ENCODE peak calls at places on chromosomes 16 and 17, in eight cellular contexts. Z is body of pancreas, R is lung, D is AG04450, A is psoas muscle, Q is fibroblast of lung, M is right lobe of liver, T is heart left ventricle. H is an unnamed sample.

GRCh38 chr17:29645516-29646051 is 22.9 kb upstream of the CORO6 start:
- DNase-seq in Z (peak), M (no peak), D (peak), T (peak), Q (peak), A (peak), R (peak), H (no peak)

GRCh38 chr16:71796501-71796900 is 12.1 kb downstream of the AP1G1 start:
- DNase-seq in A (no peak), R (no peak), Q (peak), T (no peak), M (no peak), D (no peak), Z (no peak), H (no peak)

GRCh38 chr17:45384047-45384799 is 48.4 kb downstream of the ARHGAP27 start:
- DNase-seq in D (no peak), Q (peak), R (no peak), T (no peak), A (no peak), Z (no peak), M (no peak), H (no peak)

GRCh38 chr17:79607941-79608728 is 2.7 kb downstream of the RBFOX3 start:
- DNase-seq in Z (peak), T (peak), M (no peak), Q (peak), R (no peak), A (no peak), D (no peak), H (peak)

GRCh38 chr17:39018267-39019134 is 51.3 kb upstream of the FBXO47 start:
- DNase-seq in Z (no peak), A (no peak), T (no peak), R (no peak), M (no peak), D (no peak), Q (no peak), H (no peak)

GRCh38 chr16:3950343-3951193 is 70.1 kb upstream of the CREBBP start:
- DNase-seq in R (peak), Z (peak), Q (peak), M (no peak), A (peak), T (peak), D (peak), H (no peak)

GRCh38 chr16:22424161-22424937 is 49.9 kb upstream of the CDR2 start:
- DNase-seq in Z (peak), M (no peak), A (peak), T (no peak), Q (peak), D (no peak), R (no peak), H (no peak)

GRCh38 chr16:28212532-28212873 is 738 bp upstream of the XPO6 start:
- DNase-seq in M (no peak), T (no peak), D (no peak), R (no peak), Q (peak), A (no peak), Z (no peak), H (no peak)

GRCh38 chr16:89330177-89330856 is 112.8 kb downstream of the ZNF778 start:
- DNase-seq in D (no peak), A (no peak), Q (peak), M (peak), T (peak), Z (peak), R (no peak), H (no peak)

GRCh38 chr17:35732806-35733136 is 1.3 kb downstream of the RASL10B start:
- DNase-seq in Q (no peak), R (no peak), M (no peak), D (no peak), T (no peak), A (no peak), Z (no peak), H (no peak)

GRCh38 chr16:21083729-21084268 is 66.8 kb downstream of the DNAH3 start:
- DNase-seq in T (peak), D (no peak), Z (peak), R (peak), A (peak), M (peak), Q (peak), H (peak)

GRCh38 chr17:28530250-28530649 is 22.2 kb downstream of the UNC119 start:
- DNase-seq in Z (no peak), M (no peak), R (no peak), Q (no peak), T (no peak), D (no peak), A (no peak), H (no peak)

GRCh38 chr17:37294888-37295287 is 80.9 kb upstream of the C17orf78 start:
- DNase-seq in T (no peak), A (no peak), Z (no peak), D (no peak), R (no peak), Q (no peak), M (no peak), H (no peak)

GRCh38 chr16:12158428-12158827 is 181.9 kb downstream of the SNX29 start:
- DNase-seq in T (no peak), Q (peak), D (no peak), R (no peak), A (peak), Z (no peak), M (no peak), H (no peak)

GRCh38 chr16:963913-964695 is 6.7 kb downstream of the LMF1 start:
- DNase-seq in D (no peak), Q (peak), M (no peak), A (no peak), T (no peak), Z (no peak), R (no peak), H (no peak)

GRCh38 chr16:86494565-86495356 is 15.6 kb upstream of the FOXF1 start:
- DNase-seq in Z (no peak), R (no peak), D (no peak), A (no peak), Q (no peak), M (peak), T (no peak), H (no peak)

GRCh38 chr17:38562903-38563302 is 42.8 kb downstream of the SRCIN1 start:
- DNase-seq in D (no peak), M (no peak), R (no peak), Q (no peak), T (no peak), A (no peak), Z (no peak), H (no peak)

GRCh38 chr17:48068491-48068961 is 20.4 kb downstream of the NFE2L1 start:
- DNase-seq in D (no peak), M (no peak), Z (no peak), R (no peak), A (no peak), Q (peak), T (no peak), H (peak)

GRCh38 chr17:80859004-80859941 is 132.4 kb upstream of the CHMP6 start:
- DNase-seq in M (peak), A (peak), Z (peak), T (peak), R (peak), Q (peak), D (peak), H (no peak)

GRCh38 chr16:83831451-83831987 is 23.7 kb downstream of the HSBP1 start:
- DNase-seq in R (no peak), A (no peak), D (no peak), M (no peak), Z (no peak), T (no peak), Q (no peak), H (no peak)

GRCh38 chr16:27784351-27785306 is 234.7 kb downstream of the KATNIP start:
- DNase-seq in M (no peak), R (no peak), Q (no peak), T (no peak), D (no peak), Z (no peak), A (no peak), H (no peak)

GRCh38 chr17:73069846-73070245 is 22.6 kb downstream of the SLC39A11 start:
- DNase-seq in T (no peak), D (no peak), R (no peak), Q (no peak), Z (no peak), A (no peak), M (no peak), H (no peak)

GRCh38 chr16:2457267-2457666 is 2.6 kb upstream of the TEDC2 start:
- DNase-seq in A (no peak), M (no peak), Q (no peak), R (no peak), D (no peak), Z (no peak), T (no peak), H (no peak)

GRCh38 chr17:3925684-3926537 is 9.6 kb upstream of the P2RX1 start:
- DNase-seq in A (no peak), R (no peak), Q (no peak), Z (no peak), T (no peak), M (no peak), D (no peak), H (no peak)

GRCh38 chr17:60964160-60964559 is 286.5 kb downstream of the BCAS3 start:
- DNase-seq in A (no peak), T (no peak), M (no peak), Q (no peak), Z (no peak), R (no peak), D (no peak), H (no peak)

GRCh38 chr17:4086041-4086483 is 56.8 kb downstream of the ZZEF1 start:
- DNase-seq in R (no peak), M (no peak), Q (no peak), D (no peak), Z (no peak), T (no peak), A (no peak), H (no peak)

GRCh38 chr16:761580-761979 is 1.0 kb downstream of the MSLN start:
- DNase-seq in D (no peak), M (no peak), A (no peak), Z (no peak), T (no peak), Q (no peak), R (no peak), H (no peak)

GRCh38 chr17:51677875-51678274 is 417.5 kb downstream of the UTP18 start:
- DNase-seq in R (no peak), T (no peak), M (no peak), Q (no peak), A (no peak), D (no peak), Z (no peak), H (no peak)

GRCh38 chr16:2748757-2749455 is 3.5 kb upstream of the SRRM2 start:
- DNase-seq in Q (no peak), R (no peak), D (no peak), M (peak), A (no peak), Z (peak), T (no peak), H (no peak)

GRCh38 chr16:3058173-3059030 is 7.0 kb upstream of the IL32 start:
- DNase-seq in Z (peak), M (peak), D (no peak), T (peak), Q (no peak), A (peak), R (no peak), H (peak)

GRCh38 chr17:32483451-32484019 is 3.3 kb upstream of the CDK5R1 start:
- DNase-seq in M (no peak), Q (peak), T (peak), D (no peak), R (no peak), Z (peak), A (peak), H (peak)

GRCh38 chr17:1617620-1618174 is 10.9 kb downstream of the SLC43A2 start:
- DNase-seq in R (no peak), Q (peak), T (no peak), Z (peak), A (peak), D (no peak), M (no peak), H (no peak)

GRCh38 chr17:68439656-68440290 is 17.5 kb downstream of the WIPI1 start:
- DNase-seq in R (no peak), A (no peak), M (no peak), D (no peak), Q (no peak), T (no peak), Z (no peak), H (no peak)

GRCh38 chr17:77838748-77839147 is 119.8 kb upstream of the TNRC6C start:
- DNase-seq in Q (no peak), A (no peak), Z (no peak), R (no peak), T (no peak), M (no peak), D (no peak), H (no peak)

DNA sequence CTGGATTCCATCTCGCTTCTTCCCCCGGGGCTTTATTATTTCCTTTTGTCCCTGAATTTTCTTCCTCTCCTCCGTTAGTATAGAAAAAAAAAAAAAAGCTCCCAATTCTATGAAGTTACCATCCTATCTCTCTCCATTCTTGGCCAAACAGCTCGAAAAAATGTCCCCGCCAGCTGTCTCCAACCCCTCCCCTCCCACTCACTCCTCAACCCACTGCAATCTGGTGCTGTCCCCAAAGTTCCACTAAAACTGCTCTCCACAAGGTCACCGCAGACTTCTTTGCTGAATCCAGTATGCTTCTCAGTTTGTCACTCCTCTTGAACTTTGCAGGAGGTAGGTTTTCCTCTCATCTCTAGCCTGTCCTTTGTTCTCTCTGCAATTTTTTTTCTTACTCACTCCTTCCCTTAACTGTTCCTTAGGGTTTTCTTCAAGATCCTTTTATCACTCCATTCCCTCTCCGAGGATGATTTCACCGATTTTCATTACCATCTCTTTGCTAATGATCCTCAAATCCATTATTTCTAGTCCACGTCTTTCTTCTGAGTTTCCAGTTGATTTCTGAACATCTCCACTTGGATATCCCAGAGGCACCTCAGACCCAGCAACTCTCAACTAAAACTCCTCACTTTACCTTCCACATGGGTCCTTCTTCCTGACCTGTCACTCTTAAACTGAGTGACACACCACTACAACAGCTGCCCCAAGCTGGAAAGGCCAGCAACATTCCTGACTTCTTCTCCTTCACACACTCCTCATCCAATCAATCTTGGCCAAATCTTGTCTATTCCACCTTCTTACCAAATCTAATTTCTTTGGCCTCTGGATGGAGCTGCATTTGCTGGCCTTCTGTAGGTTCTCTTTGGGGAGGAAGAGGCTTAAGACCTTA is 1.5 kb upstream of the SUMO2 start:
- DNase-seq in Q (no peak), M (no peak), D (no peak), A (no peak), Z (no peak), T (no peak), R (no peak), H (no peak)
- H3K4me3 ChIP-seq in Q (no peak), M (no peak), D (no peak), A (no peak), Z (no peak), T (no peak), R (no peak), H (no peak)

GRCh38 chr17:49575524-49576120 is at the start of gene NXPH3:
- DNase-seq in M (peak), A (peak), T (peak), R (peak), Z (peak), D (no peak), Q (peak), H (peak)
- TF ChIP-seq CTCF in M (peak), A (peak), T (peak), R (no peak), Z (no peak), D (peak), Q (peak), H (peak)

DNA sequence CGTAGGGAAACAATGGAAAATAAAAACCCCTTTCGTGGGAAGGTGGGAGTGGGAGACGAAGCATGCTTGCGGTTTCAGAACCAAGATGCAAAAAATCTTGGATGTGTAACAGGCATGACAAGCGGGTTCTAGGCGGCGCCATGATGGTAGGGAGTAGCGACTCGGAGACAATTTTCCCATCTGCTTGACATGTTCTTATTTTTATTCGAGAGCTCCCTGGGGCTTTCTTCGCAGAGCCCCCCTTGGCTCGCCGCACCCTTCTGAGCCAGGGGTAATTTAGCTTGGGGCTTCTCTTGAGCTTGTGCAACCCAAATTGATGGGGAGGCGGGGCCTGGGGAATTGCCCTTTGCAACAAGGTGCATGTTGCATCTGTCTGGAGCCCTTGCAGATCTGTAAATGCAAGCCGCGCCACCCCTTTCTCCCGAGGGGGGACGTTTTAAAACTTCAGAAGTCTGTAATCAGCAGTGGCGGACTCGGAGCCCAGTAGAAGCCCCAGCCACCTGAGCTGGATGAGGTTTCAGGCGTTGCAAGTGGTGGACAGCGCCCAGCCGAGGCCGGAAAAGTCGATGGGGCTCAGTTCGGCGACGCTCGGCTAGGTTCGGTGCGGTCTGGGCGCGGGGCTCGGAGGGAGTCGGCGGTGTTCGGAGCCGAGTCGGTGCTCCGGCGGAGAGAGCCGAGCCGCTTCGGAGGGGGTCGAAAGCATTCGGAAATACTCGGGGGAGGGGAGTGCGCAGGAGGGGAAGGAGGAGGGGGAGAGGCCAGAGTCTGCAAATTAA is 2.9 kb downstream of the GNAO1 start:
- DNase-seq in Z (peak), A (peak), M (peak), Q (peak), D (no peak), T (peak), R (peak), H (peak)
- H3K4me3 ChIP-seq in Z (no peak), A (peak), M (no peak), Q (no peak), D (no peak), T (peak), R (no peak), H (peak)

GRCh38 chr17:17950347-17950746 is 21.9 kb downstream of the TOM1L2 start:
- DNase-seq in D (no peak), R (no peak), A (no peak), Z (no peak), T (no peak), Q (no peak), M (no peak), H (no peak)

GRCh38 chr17:17947966-17948365 is 24.2 kb downstream of the TOM1L2 start:
- DNase-seq in Z (no peak), T (no peak), M (no peak), A (no peak), R (no peak), D (no peak), Q (no peak), H (no peak)

GRCh38 chr17:17952691-17953090 is 19.5 kb downstream of the TOM1L2 start:
- DNase-seq in Q (no peak), M (no peak), A (no peak), R (no peak), T (no peak), D (no peak), Z (no peak), H (no peak)

GRCh38 chr17:17951524-17951923 is 20.7 kb downstream of the TOM1L2 start:
- DNase-seq in T (no peak), R (no peak), Z (no peak), D (no peak), Q (no peak), M (no peak), A (no peak), H (no peak)

DNA sequence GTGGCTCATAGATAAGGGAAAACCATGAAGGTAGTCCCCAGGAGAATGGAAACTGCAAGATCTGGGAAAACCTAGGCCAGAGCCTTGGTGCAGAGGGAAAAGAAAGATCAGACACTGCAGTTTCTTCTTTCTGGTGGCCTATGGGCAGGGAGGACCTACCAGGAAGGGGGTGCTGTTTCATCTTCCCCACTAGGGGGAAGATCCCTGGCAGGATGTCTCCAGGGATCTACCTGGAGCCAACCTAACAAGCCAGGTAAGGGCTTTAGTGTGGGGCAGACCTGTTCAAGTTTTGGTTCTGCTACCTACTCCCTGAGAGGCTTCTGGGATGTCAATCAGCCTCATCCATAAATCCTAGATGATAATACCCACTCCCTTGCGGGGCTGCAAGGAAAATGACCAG is 21.4 kb downstream of the TOM1L2 start:
- DNase-seq in M (no peak), Z (no peak), A (no peak), T (no peak), R (no peak), D (no peak), Q (no peak), H (no peak)
- TF ChIP-seq CTCF in M (no peak), Z (no peak), A (no peak), T (no peak), R (no peak), D (peak), Q (peak), H (peak)

DNA sequence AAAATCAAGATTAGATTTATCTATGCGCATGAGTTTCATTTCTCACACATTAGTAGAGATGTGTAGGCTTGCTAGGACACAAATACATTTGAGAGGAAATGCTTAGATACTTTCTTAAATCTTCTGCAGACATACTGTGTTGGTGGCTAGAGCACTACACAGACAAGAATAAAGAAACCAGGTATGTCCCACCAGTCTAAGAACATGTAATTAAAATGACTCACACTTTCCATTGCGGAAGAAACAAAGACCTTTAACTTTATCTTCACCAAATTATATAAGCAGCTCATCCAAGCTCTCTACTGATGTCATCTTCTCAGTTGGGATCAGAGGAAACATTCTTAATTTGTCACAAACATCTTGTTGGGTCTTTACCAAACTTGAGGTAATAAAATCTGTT is 12.5 kb downstream of the GABARAPL2 start:
- DNase-seq in D (no peak), Z (no peak), T (no peak), R (no peak), A (no peak), Q (peak), M (no peak), H (no peak)
- H3K4me3 ChIP-seq in D (no peak), Z (no peak), T (no peak), R (no peak), A (no peak), Q (no peak), M (no peak), H (no peak)

GRCh38 chr16:73219176-73219575 is 171.2 kb upstream of the ZFHX3 start:
- DNase-seq in Q (no peak), R (no peak), Z (no peak), M (no peak), D (no peak), A (no peak), T (no peak), H (no peak)
- TF ChIP-seq CTCF in Q (peak), R (no peak), Z (no peak), M (no peak), D (peak), A (no peak), T (no peak), H (peak)

H was measured in WERI-Rb-1.